ENCODE peak calls at places on chromosome 4, in ten cellular contexts. One of them, this sample, is unnamed.

GRCh38 chr4:189081831-189082230 is 858.8 kb upstream of the FRG1 start:
- DNase-seq in GOT3: no peak
- DNase-seq in Ammon's horn: no peak
- DNase-seq in GM04504: no peak
- DNase-seq in immature natural killer cell: no peak
- DNase-seq in NCI-H1930: no peak
- DNase-seq in left lung: no peak
- DNase-seq in activated CD4-positive, alpha-beta memory T cell treated with anti-CD3 and anti-CD28 coated beads, Interleukin-2, amount 10 ng/mL, durations not matched to agents 7 days and 5 days: no peak
- DNase-seq in astrocyte of the spinal cord: no peak
- DNase-seq in neural crest cell: no peak
- DNase-seq in this sample: no peak

GRCh38 chr4:72857216-72857615 is 212.3 kb downstream of the COX18 start:
- DNase-seq in GOT3: no peak
- DNase-seq in Ammon's horn: no peak
- DNase-seq in GM04504: no peak
- DNase-seq in immature natural killer cell: no peak
- DNase-seq in NCI-H1930: no peak
- DNase-seq in left lung: no peak
- DNase-seq in activated CD4-positive, alpha-beta memory T cell treated with anti-CD3 and anti-CD28 coated beads, Interleukin-2, amount 10 ng/mL, durations not matched to agents 7 days and 5 days: no peak
- DNase-seq in astrocyte of the spinal cord: peak
- DNase-seq in neural crest cell: no peak
- DNase-seq in this sample: no peak

GRCh38 chr4:26058537-26058936 is 144.5 kb downstream of the SMIM20 start:
- DNase-seq in GOT3: no peak
- DNase-seq in Ammon's horn: no peak
- DNase-seq in GM04504: no peak
- DNase-seq in immature natural killer cell: no peak
- DNase-seq in NCI-H1930: no peak
- DNase-seq in left lung: no peak
- DNase-seq in activated CD4-positive, alpha-beta memory T cell treated with anti-CD3 and anti-CD28 coated beads, Interleukin-2, amount 10 ng/mL, durations not matched to agents 7 days and 5 days: peak
- DNase-seq in astrocyte of the spinal cord: no peak
- DNase-seq in neural crest cell: no peak
- DNase-seq in this sample: no peak

GRCh38 chr4:90958256-90958895 is 831.2 kb downstream of the CCSER1 start:
- DNase-seq in GOT3: no peak
- DNase-seq in Ammon's horn: no peak
- DNase-seq in GM04504: no peak
- DNase-seq in immature natural killer cell: no peak
- DNase-seq in NCI-H1930: no peak
- DNase-seq in left lung: no peak
- DNase-seq in activated CD4-positive, alpha-beta memory T cell treated with anti-CD3 and anti-CD28 coated beads, Interleukin-2, amount 10 ng/mL, durations not matched to agents 7 days and 5 days: no peak
- DNase-seq in astrocyte of the spinal cord: peak
- DNase-seq in neural crest cell: no peak
- DNase-seq in this sample: no peak

GRCh38 chr4:139391731-139392130 is 62.2 kb upstream of the RAB33B start:
- DNase-seq in GOT3: no peak
- DNase-seq in Ammon's horn: no peak
- DNase-seq in GM04504: no peak
- DNase-seq in immature natural killer cell: no peak
- DNase-seq in NCI-H1930: no peak
- DNase-seq in left lung: no peak
- DNase-seq in activated CD4-positive, alpha-beta memory T cell treated with anti-CD3 and anti-CD28 coated beads, Interleukin-2, amount 10 ng/mL, durations not matched to agents 7 days and 5 days: no peak
- DNase-seq in astrocyte of the spinal cord: no peak
- DNase-seq in neural crest cell: no peak
- DNase-seq in this sample: no peak

GRCh38 chr4:84927428-84927827 is 39.1 kb downstream of the WDFY3 start:
- DNase-seq in GOT3: no peak
- DNase-seq in Ammon's horn: no peak
- DNase-seq in GM04504: no peak
- DNase-seq in immature natural killer cell: no peak
- DNase-seq in NCI-H1930: no peak
- DNase-seq in left lung: no peak
- DNase-seq in activated CD4-positive, alpha-beta memory T cell treated with anti-CD3 and anti-CD28 coated beads, Interleukin-2, amount 10 ng/mL, durations not matched to agents 7 days and 5 days: no peak
- DNase-seq in astrocyte of the spinal cord: no peak
- DNase-seq in neural crest cell: no peak
- DNase-seq in this sample: no peak

GRCh38 chr4:90718926-90719325 is 591.7 kb downstream of the CCSER1 start:
- DNase-seq in GOT3: no peak
- DNase-seq in Ammon's horn: no peak
- DNase-seq in GM04504: no peak
- DNase-seq in immature natural killer cell: no peak
- DNase-seq in NCI-H1930: no peak
- DNase-seq in left lung: no peak
- DNase-seq in activated CD4-positive, alpha-beta memory T cell treated with anti-CD3 and anti-CD28 coated beads, Interleukin-2, amount 10 ng/mL, durations not matched to agents 7 days and 5 days: no peak
- DNase-seq in astrocyte of the spinal cord: no peak
- DNase-seq in neural crest cell: no peak
- DNase-seq in this sample: no peak

GRCh38 chr4:113623274-113623894 is 138.2 kb downstream of the CAMK2D start:
- DNase-seq in GOT3: no peak
- DNase-seq in Ammon's horn: no peak
- DNase-seq in GM04504: no peak
- DNase-seq in immature natural killer cell: no peak
- DNase-seq in NCI-H1930: no peak
- DNase-seq in left lung: no peak
- DNase-seq in activated CD4-positive, alpha-beta memory T cell treated with anti-CD3 and anti-CD28 coated beads, Interleukin-2, amount 10 ng/mL, durations not matched to agents 7 days and 5 days: no peak
- DNase-seq in astrocyte of the spinal cord: no peak
- DNase-seq in neural crest cell: no peak
- DNase-seq in this sample: no peak

GRCh38 chr4:89752932-89753598 is 83.9 kb downstream of the SNCA start:
- DNase-seq in GOT3: peak
- DNase-seq in Ammon's horn: peak
- DNase-seq in GM04504: peak
- DNase-seq in immature natural killer cell: no peak
- DNase-seq in NCI-H1930: no peak
- DNase-seq in left lung: no peak
- DNase-seq in activated CD4-positive, alpha-beta memory T cell treated with anti-CD3 and anti-CD28 coated beads, Interleukin-2, amount 10 ng/mL, durations not matched to agents 7 days and 5 days: no peak
- DNase-seq in astrocyte of the spinal cord: peak
- DNase-seq in neural crest cell: no peak
- DNase-seq in this sample: no peak

GRCh38 chr4:121112530-121112929 is 40.2 kb upstream of the NDNF start:
- DNase-seq in GOT3: no peak
- DNase-seq in Ammon's horn: no peak
- DNase-seq in GM04504: no peak
- DNase-seq in immature natural killer cell: no peak
- DNase-seq in NCI-H1930: no peak
- DNase-seq in left lung: no peak
- DNase-seq in activated CD4-positive, alpha-beta memory T cell treated with anti-CD3 and anti-CD28 coated beads, Interleukin-2, amount 10 ng/mL, durations not matched to agents 7 days and 5 days: no peak
- DNase-seq in astrocyte of the spinal cord: no peak
- DNase-seq in neural crest cell: no peak
- DNase-seq in this sample: no peak

GRCh38 chr4:98662619-98663225 is 4.3 kb upstream of the TSPAN5 start:
- DNase-seq in GOT3: no peak
- DNase-seq in Ammon's horn: no peak
- DNase-seq in GM04504: no peak
- DNase-seq in immature natural killer cell: peak
- DNase-seq in NCI-H1930: no peak
- DNase-seq in left lung: no peak
- DNase-seq in activated CD4-positive, alpha-beta memory T cell treated with anti-CD3 and anti-CD28 coated beads, Interleukin-2, amount 10 ng/mL, durations not matched to agents 7 days and 5 days: peak
- DNase-seq in astrocyte of the spinal cord: peak
- DNase-seq in neural crest cell: no peak
- DNase-seq in this sample: no peak

GRCh38 chr4:136680271-136680670 is 852.0 kb downstream of the PCDH18 start:
- DNase-seq in GOT3: no peak
- DNase-seq in Ammon's horn: no peak
- DNase-seq in GM04504: no peak
- DNase-seq in immature natural killer cell: no peak
- DNase-seq in NCI-H1930: no peak
- DNase-seq in left lung: no peak
- DNase-seq in activated CD4-positive, alpha-beta memory T cell treated with anti-CD3 and anti-CD28 coated beads, Interleukin-2, amount 10 ng/mL, durations not matched to agents 7 days and 5 days: no peak
- DNase-seq in astrocyte of the spinal cord: peak
- DNase-seq in neural crest cell: no peak
- DNase-seq in this sample: no peak

GRCh38 chr4:8050555-8051206 is 107.9 kb downstream of the ABLIM2 start:
- DNase-seq in GOT3: no peak
- DNase-seq in Ammon's horn: peak
- DNase-seq in GM04504: peak
- DNase-seq in immature natural killer cell: no peak
- DNase-seq in NCI-H1930: peak
- DNase-seq in left lung: peak
- DNase-seq in activated CD4-positive, alpha-beta memory T cell treated with anti-CD3 and anti-CD28 coated beads, Interleukin-2, amount 10 ng/mL, durations not matched to agents 7 days and 5 days: no peak
- DNase-seq in astrocyte of the spinal cord: peak
- DNase-seq in neural crest cell: peak
- DNase-seq in this sample: peak

GRCh38 chr4:38829237-38829636 is 24.6 kb upstream of the TLR1 start:
- DNase-seq in GOT3: no peak
- DNase-seq in Ammon's horn: no peak
- DNase-seq in GM04504: no peak
- DNase-seq in immature natural killer cell: no peak
- DNase-seq in NCI-H1930: no peak
- DNase-seq in left lung: no peak
- DNase-seq in activated CD4-positive, alpha-beta memory T cell treated with anti-CD3 and anti-CD28 coated beads, Interleukin-2, amount 10 ng/mL, durations not matched to agents 7 days and 5 days: no peak
- DNase-seq in astrocyte of the spinal cord: no peak
- DNase-seq in neural crest cell: no peak
- DNase-seq in this sample: no peak

GRCh38 chr4:102824398-102824797 is 3.0 kb downstream of the UBE2D3 start:
- DNase-seq in GOT3: no peak
- DNase-seq in Ammon's horn: no peak
- DNase-seq in GM04504: no peak
- DNase-seq in immature natural killer cell: no peak
- DNase-seq in NCI-H1930: no peak
- DNase-seq in left lung: no peak
- DNase-seq in activated CD4-positive, alpha-beta memory T cell treated with anti-CD3 and anti-CD28 coated beads, Interleukin-2, amount 10 ng/mL, durations not matched to agents 7 days and 5 days: no peak
- DNase-seq in astrocyte of the spinal cord: no peak
- DNase-seq in neural crest cell: no peak
- DNase-seq in this sample: no peak

GRCh38 chr4:79211490-79211889 is 114.4 kb downstream of the NAA11 start:
- DNase-seq in GOT3: no peak
- DNase-seq in Ammon's horn: peak
- DNase-seq in GM04504: no peak
- DNase-seq in immature natural killer cell: no peak
- DNase-seq in NCI-H1930: no peak
- DNase-seq in left lung: no peak
- DNase-seq in activated CD4-positive, alpha-beta memory T cell treated with anti-CD3 and anti-CD28 coated beads, Interleukin-2, amount 10 ng/mL, durations not matched to agents 7 days and 5 days: no peak
- DNase-seq in astrocyte of the spinal cord: no peak
- DNase-seq in neural crest cell: no peak
- DNase-seq in this sample: no peak

GRCh38 chr4:15164571-15164970 is 162.3 kb downstream of the CPEB2 start:
- DNase-seq in GOT3: no peak
- DNase-seq in Ammon's horn: no peak
- DNase-seq in GM04504: peak
- DNase-seq in immature natural killer cell: no peak
- DNase-seq in NCI-H1930: no peak
- DNase-seq in left lung: no peak
- DNase-seq in activated CD4-positive, alpha-beta memory T cell treated with anti-CD3 and anti-CD28 coated beads, Interleukin-2, amount 10 ng/mL, durations not matched to agents 7 days and 5 days: no peak
- DNase-seq in astrocyte of the spinal cord: no peak
- DNase-seq in neural crest cell: no peak
- DNase-seq in this sample: no peak

GRCh38 chr4:26992657-26993361 is 132.2 kb downstream of the STIM2 start:
- DNase-seq in GOT3: no peak
- DNase-seq in Ammon's horn: peak
- DNase-seq in GM04504: no peak
- DNase-seq in immature natural killer cell: no peak
- DNase-seq in NCI-H1930: no peak
- DNase-seq in left lung: no peak
- DNase-seq in activated CD4-positive, alpha-beta memory T cell treated with anti-CD3 and anti-CD28 coated beads, Interleukin-2, amount 10 ng/mL, durations not matched to agents 7 days and 5 days: no peak
- DNase-seq in astrocyte of the spinal cord: peak
- DNase-seq in neural crest cell: no peak
- DNase-seq in this sample: no peak

GRCh38 chr4:14719053-14719452 is 283.2 kb upstream of the CPEB2 start:
- DNase-seq in GOT3: no peak
- DNase-seq in Ammon's horn: no peak
- DNase-seq in GM04504: no peak
- DNase-seq in immature natural killer cell: no peak
- DNase-seq in NCI-H1930: no peak
- DNase-seq in left lung: peak
- DNase-seq in activated CD4-positive, alpha-beta memory T cell treated with anti-CD3 and anti-CD28 coated beads, Interleukin-2, amount 10 ng/mL, durations not matched to agents 7 days and 5 days: no peak
- DNase-seq in astrocyte of the spinal cord: peak
- DNase-seq in neural crest cell: no peak
- DNase-seq in this sample: peak

GRCh38 chr4:149997881-149998421 is 80.3 kb upstream of the DCLK2 start:
- DNase-seq in GOT3: no peak
- DNase-seq in Ammon's horn: peak
- DNase-seq in GM04504: no peak
- DNase-seq in immature natural killer cell: no peak
- DNase-seq in NCI-H1930: no peak
- DNase-seq in left lung: no peak
- DNase-seq in activated CD4-positive, alpha-beta memory T cell treated with anti-CD3 and anti-CD28 coated beads, Interleukin-2, amount 10 ng/mL, durations not matched to agents 7 days and 5 days: no peak
- DNase-seq in astrocyte of the spinal cord: peak
- DNase-seq in neural crest cell: no peak
- DNase-seq in this sample: peak

GRCh38 chr4:15913631-15913970 is 24.9 kb downstream of the FGFBP1 start:
- DNase-seq in GOT3: no peak
- DNase-seq in Ammon's horn: no peak
- DNase-seq in GM04504: peak
- DNase-seq in immature natural killer cell: no peak
- DNase-seq in NCI-H1930: no peak
- DNase-seq in left lung: no peak
- DNase-seq in activated CD4-positive, alpha-beta memory T cell treated with anti-CD3 and anti-CD28 coated beads, Interleukin-2, amount 10 ng/mL, durations not matched to agents 7 days and 5 days: no peak
- DNase-seq in astrocyte of the spinal cord: peak
- DNase-seq in neural crest cell: no peak
- DNase-seq in this sample: no peak

GRCh38 chr4:90209922-90210321 is 82.7 kb downstream of the CCSER1 start:
- DNase-seq in GOT3: no peak
- DNase-seq in Ammon's horn: no peak
- DNase-seq in GM04504: no peak
- DNase-seq in immature natural killer cell: no peak
- DNase-seq in NCI-H1930: no peak
- DNase-seq in left lung: no peak
- DNase-seq in activated CD4-positive, alpha-beta memory T cell treated with anti-CD3 and anti-CD28 coated beads, Interleukin-2, amount 10 ng/mL, durations not matched to agents 7 days and 5 days: no peak
- DNase-seq in astrocyte of the spinal cord: no peak
- DNase-seq in neural crest cell: no peak
- DNase-seq in this sample: no peak

GRCh38 chr4:145776208-145776607 is 96.3 kb downstream of the C4orf51 start:
- DNase-seq in GOT3: no peak
- DNase-seq in Ammon's horn: no peak
- DNase-seq in GM04504: no peak
- DNase-seq in immature natural killer cell: no peak
- DNase-seq in NCI-H1930: no peak
- DNase-seq in left lung: no peak
- DNase-seq in activated CD4-positive, alpha-beta memory T cell treated with anti-CD3 and anti-CD28 coated beads, Interleukin-2, amount 10 ng/mL, durations not matched to agents 7 days and 5 days: no peak
- DNase-seq in astrocyte of the spinal cord: no peak
- DNase-seq in neural crest cell: no peak
- DNase-seq in this sample: no peak

GRCh38 chr4:122898370-122899150 is 23.8 kb downstream of the NUDT6 start:
- DNase-seq in GOT3: no peak
- DNase-seq in Ammon's horn: peak
- DNase-seq in GM04504: peak
- DNase-seq in immature natural killer cell: no peak
- DNase-seq in NCI-H1930: no peak
- DNase-seq in left lung: no peak
- DNase-seq in activated CD4-positive, alpha-beta memory T cell treated with anti-CD3 and anti-CD28 coated beads, Interleukin-2, amount 10 ng/mL, durations not matched to agents 7 days and 5 days: no peak
- DNase-seq in astrocyte of the spinal cord: peak
- DNase-seq in neural crest cell: no peak
- DNase-seq in this sample: no peak

GRCh38 chr4:86032476-86033022 is 327.3 kb downstream of the MAPK10 start:
- DNase-seq in GOT3: peak
- DNase-seq in Ammon's horn: peak
- DNase-seq in GM04504: peak
- DNase-seq in immature natural killer cell: no peak
- DNase-seq in NCI-H1930: no peak
- DNase-seq in left lung: no peak
- DNase-seq in activated CD4-positive, alpha-beta memory T cell treated with anti-CD3 and anti-CD28 coated beads, Interleukin-2, amount 10 ng/mL, durations not matched to agents 7 days and 5 days: no peak
- DNase-seq in astrocyte of the spinal cord: peak
- DNase-seq in neural crest cell: no peak
- DNase-seq in this sample: no peak

GRCh38 chr4:109801895-109802319 is at the start of gene CFI:
- DNase-seq in GOT3: no peak
- DNase-seq in Ammon's horn: no peak
- DNase-seq in GM04504: peak
- DNase-seq in immature natural killer cell: no peak
- DNase-seq in NCI-H1930: no peak
- DNase-seq in left lung: no peak
- DNase-seq in activated CD4-positive, alpha-beta memory T cell treated with anti-CD3 and anti-CD28 coated beads, Interleukin-2, amount 10 ng/mL, durations not matched to agents 7 days and 5 days: no peak
- DNase-seq in astrocyte of the spinal cord: peak
- DNase-seq in neural crest cell: no peak
- DNase-seq in this sample: no peak

GRCh38 chr4:86223472-86223871 is 136.4 kb downstream of the MAPK10 start:
- DNase-seq in GOT3: no peak
- DNase-seq in Ammon's horn: no peak
- DNase-seq in GM04504: no peak
- DNase-seq in immature natural killer cell: no peak
- DNase-seq in NCI-H1930: no peak
- DNase-seq in left lung: no peak
- DNase-seq in activated CD4-positive, alpha-beta memory T cell treated with anti-CD3 and anti-CD28 coated beads, Interleukin-2, amount 10 ng/mL, durations not matched to agents 7 days and 5 days: no peak
- DNase-seq in astrocyte of the spinal cord: peak
- DNase-seq in neural crest cell: no peak
- DNase-seq in this sample: peak

GRCh38 chr4:176380352-176381157 is 60.8 kb downstream of the SPCS3 start:
- DNase-seq in GOT3: no peak
- DNase-seq in Ammon's horn: no peak
- DNase-seq in GM04504: no peak
- DNase-seq in immature natural killer cell: no peak
- DNase-seq in NCI-H1930: no peak
- DNase-seq in left lung: no peak
- DNase-seq in activated CD4-positive, alpha-beta memory T cell treated with anti-CD3 and anti-CD28 coated beads, Interleukin-2, amount 10 ng/mL, durations not matched to agents 7 days and 5 days: no peak
- DNase-seq in astrocyte of the spinal cord: no peak
- DNase-seq in neural crest cell: no peak
- DNase-seq in this sample: no peak

This sample was measured in SW480.